ENCODE peak calls at places on chromosomes 12 and 14, in four cellular contexts. V is SK-N-SH, E is transverse colon, Y is breast epithelium. S is an unnamed sample. For H3K36me3, the result is how much of the 10 kb centered on the place peaks cover.

GRCh38 chr14:78606111-78606510 is 435.9 kb downstream of the NRXN3 start:
- DNase-seq in V (no peak), E (no peak), Y (no peak), S (no peak)

GRCh38 chr14:24909523-24910302 is 140.2 kb downstream of the STXBP6 start:
- DNase-seq in V (no peak), E (no peak), Y (no peak), S (no peak)

GRCh38 chr12:53530056-53530455 is 22.8 kb upstream of the NPFF start:
- DNase-seq in V (no peak), E (no peak), Y (no peak), S (no peak)

GRCh38 chr14:66359500-66359899 is 126.7 kb upstream of the CCDC196 start:
- DNase-seq in V (peak), E (no peak), Y (no peak), S (peak)

GRCh38 chr14:30373053-30373849 is 185.7 kb upstream of the G2E3 start:
- DNase-seq in V (no peak), E (no peak), Y (no peak), S (no peak)

GRCh38 chr14:78902010-78902623 is 731.9 kb downstream of the NRXN3 start:
- DNase-seq in V (peak), E (peak), Y (no peak), S (peak)

GRCh38 chr12:82788594-82788993 is 101.9 kb downstream of the TMTC2 start:
- DNase-seq in V (no peak), E (no peak), Y (no peak), S (no peak)

GRCh38 chr12:76379261-76379660 is 31.0 kb upstream of the BBS10 start:
- DNase-seq in V (no peak), E (no peak), Y (no peak), S (no peak)

GRCh38 chr12:70638639-70639349 is 1.6 kb upstream of the PTPRB start:
- DNase-seq in V (no peak), E (no peak), Y (no peak), S (no peak)

GRCh38 chr14:72730468-72730867 is 163.4 kb downstream of the DPF3 start:
- DNase-seq in V (no peak), E (no peak), Y (no peak), S (no peak)

GRCh38 chr14:36014236-36014635 is 162.3 kb downstream of the PTCSC3 start:
- DNase-seq in V (no peak), E (no peak), Y (no peak), S (no peak)

GRCh38 chr12:26853303-26854027 is 20.5 kb upstream of the ITPR2 start:
- DNase-seq in V (peak), E (peak), Y (peak), S (peak)

GRCh38 chr14:52553002-52553670 is 500 bp downstream of the GPR137C start:
- DNase-seq in V (no peak), E (peak), Y (no peak), S (peak)

GRCh38 chr12:47458273-47458672 is 247.6 kb downstream of the RPAP3 start:
- DNase-seq in V (no peak), E (no peak), Y (no peak), S (no peak)

GRCh38 chr12:63420206-63420644 is 248.1 kb downstream of the DPY19L2 start:
- DNase-seq in V (peak), E (peak), Y (no peak), S (peak)

GRCh38 chr12:125159687-125160086 is 94.5 kb downstream of the AACS start:
- DNase-seq in V (no peak), E (no peak), Y (no peak), S (no peak)

GRCh38 chr12:1117970-1118563 is 127.0 kb downstream of the ERC1 start:
- DNase-seq in V (peak), E (peak), Y (peak), S (peak)

GRCh38 chr14:102776761-102777710 is at the start of gene TRAF3:
- DNase-seq in V (peak), E (peak), Y (no peak), S (no peak)

GRCh38 chr14:100861937-100862247 is 36.0 kb downstream of the MEG3 start:
- DNase-seq in V (no peak), E (no peak), Y (no peak), S (no peak)

GRCh38 chr14:28987516-28987915 is 220.9 kb downstream of the FOXG1 start:
- DNase-seq in V (no peak), E (no peak), Y (no peak), S (no peak)

GRCh38 chr12:132560421-132560830 is 50.0 kb downstream of the LRCOL1 start:
- DNase-seq in V (peak), E (peak), Y (no peak), S (no peak)

GRCh38 chr12:15208871-15209656 is 12.2 kb downstream of the RERG start:
- DNase-seq in V (no peak), E (no peak), Y (no peak), S (no peak)

GRCh38 chr14:20679907-20680306 is 4.5 kb upstream of the RNASE4 start:
- DNase-seq in V (peak), E (no peak), Y (no peak), S (no peak)

GRCh38 chr14:42113358-42114070 is 506.8 kb downstream of the LRFN5 start:
- DNase-seq in V (no peak), E (no peak), Y (no peak), S (no peak)

GRCh38 chr14:31842905-31843304 is 234.2 kb upstream of the ARHGAP5 start:
- DNase-seq in V (no peak), E (no peak), Y (no peak), S (no peak)

GRCh38 chr12:113061061-113061694 is 4.6 kb downstream of the DTX1 start:
- DNase-seq in V (peak), E (no peak), Y (no peak), S (no peak)

GRCh38 chr12:113063396-113064350 is 7.1 kb downstream of the DTX1 start:
- DNase-seq in V (peak), E (no peak), Y (no peak), S (no peak)

GRCh38 chr12:113060336-113060960 is 3.9 kb downstream of the DTX1 start:
- DNase-seq in V (no peak), E (no peak), Y (no peak), S (no peak)

GRCh38 chr12:113064395-113065125 is 8.0 kb downstream of the DTX1 start:
- DNase-seq in V (peak), E (no peak), Y (no peak), S (no peak)

GRCh38 chr12:113062502-113063395 is 6.2 kb downstream of the DTX1 start:
- DNase-seq in V (peak), E (no peak), Y (no peak), S (no peak)
- TF ChIP-seq CTCF in V (no peak), E (no peak), Y (no peak), S (no peak)

GRCh38 chr14:23109769-23110168 is 5.0 kb upstream of the CIROP start:
- DNase-seq in V (no peak), E (no peak), Y (no peak), S (no peak)
- TF ChIP-seq POLR2AphosphoS5 in V (no peak), E (no peak), Y (no peak), S (no peak)

GRCh38 chr12:115838952-115839351 is 438.5 kb downstream of the MED13L start:
- DNase-seq in V (no peak), E (no peak), Y (no peak), S (no peak)
- H3K36me3 ChIP-seq in V (under half), E (under half), Y (under half), S (under half)

GRCh38 chr12:13670249-13670648 is 311.2 kb downstream of the GRIN2B start:
- DNase-seq in V (no peak), E (no peak), Y (no peak), S (no peak)

GRCh38 chr12:13668880-13669279 is 312.5 kb downstream of the GRIN2B start:
- DNase-seq in V (no peak), E (no peak), Y (no peak), S (no peak)

GRCh38 chr12:13661005-13661887 is 320.2 kb downstream of the GRIN2B start:
- DNase-seq in V (peak), E (peak), Y (peak), S (peak)

DNA sequence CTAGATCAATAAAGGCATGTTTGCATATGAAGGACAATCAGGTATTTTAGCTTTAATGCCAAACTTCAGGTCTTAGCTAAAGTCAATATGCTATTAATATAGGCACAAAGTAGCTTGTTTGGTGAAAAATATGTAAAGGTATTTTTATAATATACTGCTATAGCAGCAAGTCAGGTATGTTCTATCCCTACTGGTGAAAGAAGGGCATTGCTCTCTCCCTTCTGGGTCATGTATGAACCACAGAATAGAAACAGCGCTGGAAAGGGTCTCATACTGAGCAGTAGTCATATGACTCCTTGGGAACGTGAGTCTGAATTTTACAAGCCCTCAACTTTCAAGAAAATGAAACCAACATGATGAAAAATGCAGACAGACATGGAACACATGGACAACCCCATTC is 314.6 kb downstream of the GRIN2B start:
- DNase-seq in V (no peak), E (no peak), Y (no peak), S (no peak)
- TF ChIP-seq CTCF in V (no peak), E (no peak), Y (no peak), S (no peak)

DNA sequence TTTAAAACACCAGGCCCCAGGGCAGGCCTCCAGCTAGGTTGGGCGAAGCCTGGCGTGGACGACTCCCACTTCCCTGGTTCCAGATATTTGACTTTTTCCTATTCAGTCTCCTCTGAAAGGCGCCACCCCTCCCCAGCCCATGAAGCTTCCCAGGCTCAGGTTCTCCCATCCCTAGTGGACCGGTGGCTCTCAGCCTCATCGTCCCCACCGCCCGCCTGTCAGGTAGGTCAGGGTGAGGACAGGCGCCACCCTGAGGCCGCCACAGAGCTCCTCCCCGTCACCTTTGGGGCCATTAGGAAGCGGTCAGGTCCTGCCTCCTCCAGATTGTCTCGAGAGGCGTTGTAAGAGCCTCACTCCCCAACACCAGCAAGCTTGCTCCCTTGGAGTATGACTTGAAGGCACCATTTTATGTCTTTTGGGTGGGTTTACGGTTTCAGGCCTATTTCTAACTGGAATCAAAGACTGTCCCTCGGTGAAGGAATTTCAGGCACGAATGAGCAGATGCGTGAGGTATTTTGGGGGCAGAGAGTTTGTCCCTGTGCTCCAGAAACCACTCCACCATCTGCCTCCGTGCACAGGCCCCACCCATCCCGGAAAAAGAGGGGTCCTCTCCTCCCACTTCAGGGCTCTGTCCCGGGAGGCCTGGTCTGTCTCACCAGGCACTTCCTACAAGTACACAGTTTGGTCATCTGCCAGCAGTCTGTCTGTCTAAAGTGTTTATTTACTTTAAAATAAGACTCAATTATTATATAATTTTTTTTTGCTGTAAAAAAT is 55.6 kb downstream of the TSPAN9 start:
- DNase-seq in V (peak), E (no peak), Y (no peak), S (no peak)
- TF ChIP-seq POLR2AphosphoS5 in V (no peak), E (no peak), Y (no peak), S (no peak)

GRCh38 chr12:39574785-39575497 is 44.7 kb downstream of the ABCD2 start:
- DNase-seq in V (no peak), E (no peak), Y (no peak), S (no peak)
- H3K36me3 ChIP-seq in V (under half), E (under half), Y (under half), S (under half)

GRCh38 chr14:21846227-21846885 is 172.7 kb upstream of the OR4E1 start:
- DNase-seq in V (peak), E (peak), Y (no peak), S (no peak)

DNA sequence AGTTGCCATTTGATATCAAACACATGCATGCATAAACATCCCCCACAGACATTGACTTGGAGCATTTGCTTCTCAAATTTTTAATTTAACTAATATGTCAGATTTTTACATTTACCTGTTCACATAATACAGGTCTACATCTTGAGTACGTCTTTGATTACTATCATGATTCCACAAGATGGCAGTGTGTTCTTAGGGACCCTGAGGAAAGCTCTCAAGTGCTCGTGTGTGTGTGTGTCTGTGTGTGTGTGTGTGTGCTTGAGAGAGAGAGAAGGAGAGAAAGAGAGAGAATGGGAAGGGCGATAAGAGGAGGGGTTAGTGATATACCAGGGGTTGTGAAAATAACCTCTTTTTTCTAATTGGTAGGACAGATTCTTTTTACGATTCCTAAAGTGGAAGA is 167.1 kb upstream of the OR4E1 start:
- DNase-seq in V (no peak), E (no peak), Y (no peak), S (no peak)
- TF ChIP-seq CTCF in V (no peak), E (no peak), Y (no peak), S (no peak)

GRCh38 chr14:50745401-50746058 is 77.4 kb upstream of the SAV1 start:
- DNase-seq in V (no peak), E (no peak), Y (no peak), S (no peak)
- TF ChIP-seq POLR2AphosphoS5 in V (no peak), E (no peak), Y (no peak), S (no peak)

GRCh38 chr14:22533057-22533704 is 55.8 kb downstream of the DAD1 start:
- DNase-seq in V (no peak), E (no peak), Y (no peak), S (no peak)
- H3K36me3 ChIP-seq in V (under half), E (under half), Y (under half), S (under half)

GRCh38 chr12:57195655-57196371 is 20.8 kb upstream of the NXPH4 start:
- DNase-seq in V (no peak), E (no peak), Y (no peak), S (no peak)
- TF ChIP-seq CTCF in V (no peak), E (no peak), Y (no peak), S (no peak)